ENCODE peak calls at places on chromosomes 3 and 15, in four cellular contexts. One of them, this sample, is unnamed.

GRCh38 chr15:86595741-86596140 is 516.1 kb downstream of the AGBL1 start:
- DNase-seq in GM06990: no peak
- DNase-seq in stimulated activated effector memory CD8-positive, alpha-beta T cell treated with anti-CD3 and anti-CD28 coated beads, Interleukin-12 subunit alpha, Interleukin-12 subunit beta, amount 100 ng/mL, for 72 hours: no peak
- DNase-seq in activated CD8-positive, alpha-beta memory T cell treated with anti-CD3 and anti-CD28 coated beads for 48 hours: no peak
- DNase-seq in this sample: no peak

GRCh38 chr15:71374607-71375352 is 259.5 kb downstream of the THSD4 start:
- DNase-seq in GM06990: no peak
- DNase-seq in stimulated activated effector memory CD8-positive, alpha-beta T cell treated with anti-CD3 and anti-CD28 coated beads, Interleukin-12 subunit alpha, Interleukin-12 subunit beta, amount 100 ng/mL, for 72 hours: no peak
- DNase-seq in activated CD8-positive, alpha-beta memory T cell treated with anti-CD3 and anti-CD28 coated beads for 48 hours: no peak
- DNase-seq in this sample: no peak

GRCh38 chr15:60374628-60375081 is 23.1 kb downstream of the ANXA2 start:
- DNase-seq in GM06990: no peak
- DNase-seq in stimulated activated effector memory CD8-positive, alpha-beta T cell treated with anti-CD3 and anti-CD28 coated beads, Interleukin-12 subunit alpha, Interleukin-12 subunit beta, amount 100 ng/mL, for 72 hours: no peak
- DNase-seq in activated CD8-positive, alpha-beta memory T cell treated with anti-CD3 and anti-CD28 coated beads for 48 hours: no peak
- DNase-seq in this sample: peak; percentile 93

GRCh38 chr15:51737538-51738305 is at the start of gene LYSMD2:
- DNase-seq in GM06990: peak; percentile 79
- DNase-seq in stimulated activated effector memory CD8-positive, alpha-beta T cell treated with anti-CD3 and anti-CD28 coated beads, Interleukin-12 subunit alpha, Interleukin-12 subunit beta, amount 100 ng/mL, for 72 hours: peak; percentile 87
- DNase-seq in activated CD8-positive, alpha-beta memory T cell treated with anti-CD3 and anti-CD28 coated beads for 48 hours: peak; percentile 47
- DNase-seq in this sample: peak; percentile 85

GRCh38 chr3:150090006-150090405 is 119.3 kb upstream of the PFN2 start:
- DNase-seq in GM06990: no peak
- DNase-seq in stimulated activated effector memory CD8-positive, alpha-beta T cell treated with anti-CD3 and anti-CD28 coated beads, Interleukin-12 subunit alpha, Interleukin-12 subunit beta, amount 100 ng/mL, for 72 hours: no peak
- DNase-seq in activated CD8-positive, alpha-beta memory T cell treated with anti-CD3 and anti-CD28 coated beads for 48 hours: no peak
- DNase-seq in this sample: no peak

GRCh38 chr15:92545996-92546395 is 109.6 kb downstream of the FAM174B start:
- DNase-seq in GM06990: no peak
- DNase-seq in stimulated activated effector memory CD8-positive, alpha-beta T cell treated with anti-CD3 and anti-CD28 coated beads, Interleukin-12 subunit alpha, Interleukin-12 subunit beta, amount 100 ng/mL, for 72 hours: no peak
- DNase-seq in activated CD8-positive, alpha-beta memory T cell treated with anti-CD3 and anti-CD28 coated beads for 48 hours: no peak
- DNase-seq in this sample: no peak

GRCh38 chr15:100032358-100033080 is 299.3 kb upstream of the LYSMD4 start:
- DNase-seq in GM06990: no peak
- DNase-seq in stimulated activated effector memory CD8-positive, alpha-beta T cell treated with anti-CD3 and anti-CD28 coated beads, Interleukin-12 subunit alpha, Interleukin-12 subunit beta, amount 100 ng/mL, for 72 hours: no peak
- DNase-seq in activated CD8-positive, alpha-beta memory T cell treated with anti-CD3 and anti-CD28 coated beads for 48 hours: no peak
- DNase-seq in this sample: no peak

GRCh38 chr15:90531147-90531546 is 1.4 kb downstream of the CRTC3 start:
- DNase-seq in GM06990: no peak
- DNase-seq in stimulated activated effector memory CD8-positive, alpha-beta T cell treated with anti-CD3 and anti-CD28 coated beads, Interleukin-12 subunit alpha, Interleukin-12 subunit beta, amount 100 ng/mL, for 72 hours: no peak
- DNase-seq in activated CD8-positive, alpha-beta memory T cell treated with anti-CD3 and anti-CD28 coated beads for 48 hours: no peak
- DNase-seq in this sample: no peak

GRCh38 chr15:38253448-38253847 is 812 bp downstream of the SPRED1 start:
- DNase-seq in GM06990: no peak
- DNase-seq in stimulated activated effector memory CD8-positive, alpha-beta T cell treated with anti-CD3 and anti-CD28 coated beads, Interleukin-12 subunit alpha, Interleukin-12 subunit beta, amount 100 ng/mL, for 72 hours: no peak
- DNase-seq in activated CD8-positive, alpha-beta memory T cell treated with anti-CD3 and anti-CD28 coated beads for 48 hours: no peak
- DNase-seq in this sample: no peak

GRCh38 chr3:127588675-127589577 is 1.6 kb downstream of the TPRA1 start:
- DNase-seq in GM06990: peak; percentile 37
- DNase-seq in stimulated activated effector memory CD8-positive, alpha-beta T cell treated with anti-CD3 and anti-CD28 coated beads, Interleukin-12 subunit alpha, Interleukin-12 subunit beta, amount 100 ng/mL, for 72 hours: no peak
- DNase-seq in activated CD8-positive, alpha-beta memory T cell treated with anti-CD3 and anti-CD28 coated beads for 48 hours: no peak
- DNase-seq in this sample: no peak

GRCh38 chr15:30985081-30985531 is 6.3 kb downstream of the MTMR10 start:
- DNase-seq in GM06990: no peak
- DNase-seq in stimulated activated effector memory CD8-positive, alpha-beta T cell treated with anti-CD3 and anti-CD28 coated beads, Interleukin-12 subunit alpha, Interleukin-12 subunit beta, amount 100 ng/mL, for 72 hours: no peak
- DNase-seq in activated CD8-positive, alpha-beta memory T cell treated with anti-CD3 and anti-CD28 coated beads for 48 hours: no peak
- DNase-seq in this sample: no peak

GRCh38 chr3:10310578-10310977 is 10.3 kb downstream of the SEC13 start:
- DNase-seq in GM06990: no peak
- DNase-seq in stimulated activated effector memory CD8-positive, alpha-beta T cell treated with anti-CD3 and anti-CD28 coated beads, Interleukin-12 subunit alpha, Interleukin-12 subunit beta, amount 100 ng/mL, for 72 hours: no peak
- DNase-seq in activated CD8-positive, alpha-beta memory T cell treated with anti-CD3 and anti-CD28 coated beads for 48 hours: no peak
- DNase-seq in this sample: no peak

GRCh38 chr15:63465104-63465503 is 39.3 kb upstream of the USP3 start:
- DNase-seq in GM06990: no peak
- DNase-seq in stimulated activated effector memory CD8-positive, alpha-beta T cell treated with anti-CD3 and anti-CD28 coated beads, Interleukin-12 subunit alpha, Interleukin-12 subunit beta, amount 100 ng/mL, for 72 hours: no peak
- DNase-seq in activated CD8-positive, alpha-beta memory T cell treated with anti-CD3 and anti-CD28 coated beads for 48 hours: no peak
- DNase-seq in this sample: no peak

GRCh38 chr3:7924228-7924627 is 577.4 kb upstream of the LMCD1 start:
- DNase-seq in GM06990: no peak
- DNase-seq in stimulated activated effector memory CD8-positive, alpha-beta T cell treated with anti-CD3 and anti-CD28 coated beads, Interleukin-12 subunit alpha, Interleukin-12 subunit beta, amount 100 ng/mL, for 72 hours: no peak
- DNase-seq in activated CD8-positive, alpha-beta memory T cell treated with anti-CD3 and anti-CD28 coated beads for 48 hours: no peak
- DNase-seq in this sample: no peak

GRCh38 chr15:48683991-48684765 is 38.7 kb upstream of the FBN1 start:
- DNase-seq in GM06990: no peak
- DNase-seq in stimulated activated effector memory CD8-positive, alpha-beta T cell treated with anti-CD3 and anti-CD28 coated beads, Interleukin-12 subunit alpha, Interleukin-12 subunit beta, amount 100 ng/mL, for 72 hours: no peak
- DNase-seq in activated CD8-positive, alpha-beta memory T cell treated with anti-CD3 and anti-CD28 coated beads for 48 hours: no peak
- DNase-seq in this sample: no peak